ENCODE peak calls at places on chromosome 22, in eight cellular contexts. G, U, D, F, K, N, M and Z are unnamed samples.

GRCh38 chr22:36432592-36433317 is 45.0 kb upstream of the MYH9 start:
- DNase-seq in M (no peak), N (no peak), K (no peak), G (no peak), U (peak; percentile 77), F (no peak), D (no peak), Z (peak; percentile 90)

GRCh38 chr22:30392661-30393321 is 4.0 kb upstream of the SEC14L2 start:
- DNase-seq in F (no peak), M (no peak), K (no peak), G (no peak), D (peak; percentile 62), N (no peak), U (peak; percentile 46), Z (no peak)

GRCh38 chr22:43011079-43011478 is 3.9 kb downstream of the PACSIN2 start:
- DNase-seq in U (no peak), K (no peak), D (no peak), N (no peak), M (no peak), F (no peak), G (no peak), Z (peak; percentile 84)

GRCh38 chr22:32723632-32724031 is 77.9 kb upstream of the TIMP3 start:
- DNase-seq in K (no peak), D (peak; percentile 27), G (no peak), U (peak; percentile 89), F (no peak), N (no peak), M (peak; percentile 96), Z (peak; percentile 96)

GRCh38 chr22:20021196-20022181 is 579 bp downstream of the TANGO2 start:
- DNase-seq in M (peak; percentile 54), K (peak; percentile 92), G (peak; percentile 46), U (peak; percentile 95), N (no peak), D (peak; percentile 14), F (no peak), Z (peak; percentile 27)

GRCh38 chr22:49232319-49233067 is 595.2 kb downstream of the BRD1 start:
- DNase-seq in F (no peak), G (no peak), N (peak; percentile 26), M (no peak), K (no peak), D (no peak), U (no peak), Z (no peak)

GRCh38 chr22:18088825-18089568 is 11.2 kb downstream of the PEX26 start:
- DNase-seq in G (no peak), K (no peak), M (no peak), D (no peak), F (no peak), U (no peak), N (no peak), Z (no peak)

GRCh38 chr22:17085277-17086091 is 684 bp downstream of the IL17RA start:
- DNase-seq in U (peak; percentile 68), K (no peak), M (no peak), F (no peak), G (peak; percentile 6), D (no peak), N (no peak), Z (peak; percentile 4)

GRCh38 chr22:33271390-33272161 is 213.4 kb upstream of the SYN3 start:
- DNase-seq in F (no peak), U (peak; percentile 32), M (peak; percentile 13), N (no peak), G (no peak), D (peak; percentile 99), K (no peak), Z (peak; percentile 7)

DNA sequence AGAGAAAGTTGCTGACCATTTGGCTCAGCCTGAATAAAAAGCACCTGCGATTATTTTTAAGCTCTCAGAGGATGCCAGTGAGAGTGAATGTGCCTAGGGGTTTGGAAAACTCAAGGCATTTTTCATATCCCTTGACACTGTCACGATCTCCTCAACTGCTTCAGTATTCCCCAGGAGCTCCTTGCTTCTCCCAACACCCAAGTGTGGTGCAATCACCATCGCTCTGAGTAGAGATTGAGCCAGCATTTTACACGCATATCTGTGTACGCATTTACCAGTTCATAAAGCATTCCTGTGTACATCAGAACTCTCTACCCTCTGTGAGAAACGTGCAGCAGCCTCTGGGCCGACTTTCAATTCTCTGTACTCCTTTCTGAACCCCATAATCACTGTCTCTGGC is 1.3 kb downstream of the SRRD start:
- DNase-seq in K (no peak), D (no peak), M (no peak), G (no peak), N (no peak), U (peak; percentile 73), F (no peak), Z (no peak)
- H3K4me3 ChIP-seq in K (peak overlapping the region; percentile 89), D (peak overlapping the region; percentile 86), M (no peak overlapping the region), G (peak overlapping the region; percentile 88), N (no peak overlapping the region), U (peak overlapping the region; percentile 12), F (peak overlapping the region; percentile 84), Z (peak overlapping the region; percentile 77)

GRCh38 chr22:45831394-45831793 is 145.6 kb downstream of the WNT7B start:
- DNase-seq in M (peak; percentile 38), F (no peak), N (no peak), D (peak; percentile 31), U (no peak), G (peak; percentile 62), K (no peak), Z (peak; percentile 56)
- H3K27ac ChIP-seq in M (no peak overlapping the region), F (peak overlapping the region; percentile 75), N (no peak overlapping the region), D (no peak overlapping the region), U (peak overlapping the region; percentile 12), G (peak overlapping the region; percentile 79), K (no peak overlapping the region), Z (no peak overlapping the region)

DNA sequence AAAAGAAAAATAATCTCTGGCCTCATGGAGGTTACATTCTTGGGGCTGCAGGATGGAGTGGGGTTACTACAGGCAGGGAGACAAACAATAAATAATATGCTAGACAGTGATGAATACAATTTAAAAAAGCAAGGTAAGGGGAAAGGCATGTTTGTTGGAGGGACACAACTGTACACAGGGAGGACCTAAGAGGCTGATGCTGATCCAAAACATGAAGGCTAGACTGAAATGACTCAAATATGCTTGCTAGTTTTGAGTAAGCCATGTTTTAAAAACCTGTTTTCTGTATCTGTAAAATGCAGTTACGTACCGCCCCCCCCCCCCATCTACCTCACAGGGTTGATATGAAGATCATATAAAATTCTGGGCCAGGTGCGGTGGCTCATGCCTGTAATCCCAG is 44.0 kb downstream of the EIF4ENIF1 start:
- DNase-seq in K (no peak), G (no peak), M (no peak), F (no peak), D (no peak), U (no peak), N (no peak), Z (no peak)
- H3K4me2 ChIP-seq in K (no peak overlapping the region), G (no peak overlapping the region), M (no peak overlapping the region), F (no peak overlapping the region), D (no peak overlapping the region), U (no peak overlapping the region), N (no peak overlapping the region), Z (no peak overlapping the region)

GRCh38 chr22:40312050-40312449 is 34.2 kb upstream of the ADSL start:
- DNase-seq in U (no peak), D (no peak), N (no peak), F (no peak), G (no peak), M (no peak), K (no peak), Z (no peak)

GRCh38 chr22:40308999-40309578 is 37.2 kb upstream of the ADSL start:
- DNase-seq in N (no peak), K (no peak), M (no peak), U (no peak), D (no peak), G (no peak), F (no peak), Z (no peak)

GRCh38 chr22:40310081-40310770 is 36.1 kb upstream of the ADSL start:
- DNase-seq in M (peak; percentile 93), G (no peak), D (no peak), N (no peak), U (peak; percentile 85), K (no peak), F (no peak), Z (peak; percentile 93)

GRCh38 chr22:40313007-40313406 is 33.3 kb upstream of the ADSL start:
- DNase-seq in U (no peak), M (no peak), K (no peak), N (no peak), F (no peak), G (no peak), D (no peak), Z (no peak)

GRCh38 chr22:40310771-40311120 is 35.6 kb upstream of the ADSL start:
- DNase-seq in K (no peak), F (no peak), D (no peak), M (no peak), G (no peak), U (no peak), N (no peak), Z (no peak)
- H3K4me3 ChIP-seq in K (no peak overlapping the region), F (no peak overlapping the region), D (no peak overlapping the region), M (peak overlapping the region; percentile 3), G (no peak overlapping the region), U (peak overlapping the region; percentile 47), N (no peak overlapping the region), Z (peak overlapping the region; percentile 40)